ENCODE peak calls at places on chromosomes 3 and 15, in four cellular contexts. One of them, this sample, is unnamed.

GRCh38 chr15:74173545-74174215 is at the start of gene ISLR:
- DNase-seq in H1: no peak
- DNase-seq in HepG2: no peak
- DNase-seq in GM12878: no peak
- DNase-seq in this sample: no peak

GRCh38 chr3:42513521-42513920 is 11.1 kb downstream of the VIPR1 start:
- DNase-seq in H1: no peak
- DNase-seq in HepG2: no peak
- DNase-seq in GM12878: no peak
- DNase-seq in this sample: no peak

GRCh38 chr3:114418724-114419543 is 125.1 kb downstream of the TIGIT start:
- DNase-seq in H1: no peak
- DNase-seq in HepG2: peak
- DNase-seq in GM12878: no peak
- DNase-seq in this sample: peak

GRCh38 chr15:26433818-26434217 is 339.0 kb downstream of the GABRB3 start:
- DNase-seq in H1: no peak
- DNase-seq in HepG2: no peak
- DNase-seq in GM12878: no peak
- DNase-seq in this sample: no peak

GRCh38 chr15:61796056-61796455 is 264.2 kb downstream of the VPS13C start:
- DNase-seq in H1: no peak
- DNase-seq in HepG2: no peak
- DNase-seq in GM12878: no peak
- DNase-seq in this sample: no peak

GRCh38 chr3:45054196-45054857 is 28.2 kb downstream of the CLEC3B start:
- DNase-seq in H1: no peak
- DNase-seq in HepG2: no peak
- DNase-seq in GM12878: no peak
- DNase-seq in this sample: no peak

GRCh38 chr3:139310474-139310933 is 33.3 kb upstream of the MRPS22 start:
- DNase-seq in H1: no peak
- DNase-seq in HepG2: no peak
- DNase-seq in GM12878: no peak
- DNase-seq in this sample: no peak

GRCh38 chr3:185778069-185778468 is 46.8 kb downstream of the IGF2BP2 start:
- DNase-seq in H1: no peak
- DNase-seq in HepG2: no peak
- DNase-seq in GM12878: no peak
- DNase-seq in this sample: no peak

GRCh38 chr3:170589113-170589512 is 3.2 kb upstream of the SLC7A14 start:
- DNase-seq in H1: no peak
- DNase-seq in HepG2: no peak
- DNase-seq in GM12878: no peak
- DNase-seq in this sample: no peak

GRCh38 chr15:85725564-85725963 is 69.2 kb downstream of the KLHL25 start:
- DNase-seq in H1: no peak
- DNase-seq in HepG2: no peak
- DNase-seq in GM12878: no peak
- DNase-seq in this sample: no peak

GRCh38 chr3:4827767-4828166 is 151.5 kb upstream of the BHLHE40 start:
- DNase-seq in H1: no peak
- DNase-seq in HepG2: no peak
- DNase-seq in GM12878: no peak
- DNase-seq in this sample: no peak

GRCh38 chr3:131053021-131053420 is 26.3 kb downstream of the NEK11 start:
- DNase-seq in H1: no peak
- DNase-seq in HepG2: no peak
- DNase-seq in GM12878: no peak
- DNase-seq in this sample: no peak

GRCh38 chr15:99085413-99086326 is 19.2 kb upstream of the SYNM start:
- DNase-seq in H1: no peak
- DNase-seq in HepG2: no peak
- DNase-seq in GM12878: no peak
- DNase-seq in this sample: no peak

GRCh38 chr3:69410301-69410700 is 24.4 kb upstream of the FRMD4B start:
- DNase-seq in H1: no peak
- DNase-seq in HepG2: peak
- DNase-seq in GM12878: peak
- DNase-seq in this sample: peak

GRCh38 chr15:78767331-78767951 is 43.8 kb downstream of the ADAMTS7 start:
- DNase-seq in H1: no peak
- DNase-seq in HepG2: no peak
- DNase-seq in GM12878: no peak
- DNase-seq in this sample: no peak

GRCh38 chr3:176505878-176506621 is 691.2 kb downstream of the TBL1XR1 start:
- DNase-seq in H1: peak
- DNase-seq in HepG2: no peak
- DNase-seq in GM12878: no peak
- DNase-seq in this sample: peak

GRCh38 chr3:3798641-3799113 is 554 bp upstream of the LRRN1 start:
- DNase-seq in H1: peak
- DNase-seq in HepG2: no peak
- DNase-seq in GM12878: no peak
- DNase-seq in this sample: peak

GRCh38 chr3:53630547-53630946 is 136.1 kb downstream of the CACNA1D start:
- DNase-seq in H1: no peak
- DNase-seq in HepG2: peak
- DNase-seq in GM12878: no peak
- DNase-seq in this sample: no peak

GRCh38 chr3:184248454-184249411 is at the start of gene ALG3:
- DNase-seq in H1: no peak
- DNase-seq in HepG2: peak
- DNase-seq in GM12878: peak
- DNase-seq in this sample: peak

GRCh38 chr3:197499427-197499826 is 56.3 kb downstream of the BDH1 start:
- DNase-seq in H1: no peak
- DNase-seq in HepG2: peak
- DNase-seq in GM12878: no peak
- DNase-seq in this sample: no peak

GRCh38 chr15:63978511-63979226 is 67.6 kb downstream of the DAPK2 start:
- DNase-seq in H1: no peak
- DNase-seq in HepG2: no peak
- DNase-seq in GM12878: no peak
- DNase-seq in this sample: no peak

GRCh38 chr3:119600732-119601131 is 3.0 kb downstream of the PLA1A start:
- DNase-seq in H1: no peak
- DNase-seq in HepG2: no peak
- DNase-seq in GM12878: peak
- DNase-seq in this sample: no peak

GRCh38 chr3:32531010-32531647 is 28.5 kb upstream of the CMTM6 start:
- DNase-seq in H1: no peak
- DNase-seq in HepG2: no peak
- DNase-seq in GM12878: no peak
- DNase-seq in this sample: no peak

GRCh38 chr15:63896336-63897115 is 62.8 kb upstream of the HERC1 start:
- DNase-seq in H1: no peak
- DNase-seq in HepG2: peak
- DNase-seq in GM12878: peak
- DNase-seq in this sample: no peak

GRCh38 chr3:179949428-179949827 is 87.3 kb downstream of the PEX5L start:
- DNase-seq in H1: no peak
- DNase-seq in HepG2: no peak
- DNase-seq in GM12878: no peak
- DNase-seq in this sample: no peak

GRCh38 chr15:35289029-35289617 is 204.0 kb upstream of the NANOGP8 start:
- DNase-seq in H1: no peak
- DNase-seq in HepG2: peak
- DNase-seq in GM12878: no peak
- DNase-seq in this sample: peak

GRCh38 chr15:67048281-67049279 is 16.8 kb upstream of the SMAD3 start:
- DNase-seq in H1: no peak
- DNase-seq in HepG2: peak
- DNase-seq in GM12878: no peak
- DNase-seq in this sample: no peak

GRCh38 chr3:152293607-152294006 is 24.9 kb downstream of the MBNL1 start:
- DNase-seq in H1: no peak
- DNase-seq in HepG2: no peak
- DNase-seq in GM12878: no peak
- DNase-seq in this sample: no peak

GRCh38 chr3:24680214-24680967 is 185.7 kb upstream of the THRB start:
- DNase-seq in H1: no peak
- DNase-seq in HepG2: peak
- DNase-seq in GM12878: no peak
- DNase-seq in this sample: no peak

GRCh38 chr3:71581981-71582611 is 1.4 kb downstream of the FOXP1 start:
- DNase-seq in H1: no peak
- DNase-seq in HepG2: peak
- DNase-seq in GM12878: no peak
- DNase-seq in this sample: peak

GRCh38 chr3:189586941-189587687 is 44.1 kb upstream of the TP63 start:
- DNase-seq in H1: no peak
- DNase-seq in HepG2: no peak
- DNase-seq in GM12878: peak
- DNase-seq in this sample: no peak

GRCh38 chr3:189580190-189580589 is 51.0 kb upstream of the TP63 start:
- DNase-seq in H1: no peak
- DNase-seq in HepG2: no peak
- DNase-seq in GM12878: no peak
- DNase-seq in this sample: no peak

GRCh38 chr3:189588818-189589569 is 42.2 kb upstream of the TP63 start:
- DNase-seq in H1: no peak
- DNase-seq in HepG2: no peak
- DNase-seq in GM12878: no peak
- DNase-seq in this sample: no peak

GRCh38 chr3:189588061-189588817 is 43.0 kb upstream of the TP63 start:
- DNase-seq in H1: no peak
- DNase-seq in HepG2: no peak
- DNase-seq in GM12878: no peak
- DNase-seq in this sample: no peak

GRCh38 chr3:189584609-189585008 is 46.6 kb upstream of the TP63 start:
- DNase-seq in H1: no peak
- DNase-seq in HepG2: no peak
- DNase-seq in GM12878: no peak
- DNase-seq in this sample: no peak
- TF ChIP-seq SUZ12 in H1: no peak
- TF ChIP-seq SUZ12 in HepG2: no peak
- TF ChIP-seq SUZ12 in GM12878: no peak
- TF ChIP-seq SUZ12 in this sample: no peak

DNA sequence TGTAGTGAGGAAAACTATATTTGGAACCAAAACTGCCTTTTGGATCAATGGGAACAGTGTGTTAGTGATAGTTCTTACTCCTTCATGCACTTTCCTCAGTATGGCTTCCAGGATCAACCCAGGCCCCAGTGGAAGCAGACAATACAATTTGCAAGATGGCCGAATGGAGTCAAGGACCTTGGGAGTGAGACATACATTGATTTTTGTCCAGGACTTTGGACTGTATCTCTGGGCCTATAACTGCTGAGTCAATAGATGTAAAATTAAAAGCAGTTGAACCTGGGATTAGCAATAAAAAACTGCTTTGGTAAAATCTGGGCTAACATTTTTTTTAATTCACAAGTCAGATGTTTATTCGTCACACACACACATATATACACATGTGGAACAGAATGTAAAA is 1.8 kb downstream of the ARRDC4 start:
- DNase-seq in H1: no peak
- DNase-seq in HepG2: peak
- DNase-seq in GM12878: no peak
- DNase-seq in this sample: no peak
- H3K4me3 ChIP-seq in H1: no peak
- H3K4me3 ChIP-seq in HepG2: peak
- H3K4me3 ChIP-seq in GM12878: no peak
- H3K4me3 ChIP-seq in this sample: no peak

GRCh38 chr3:188435266-188435665 is 281.3 kb downstream of the LPP start:
- DNase-seq in H1: no peak
- DNase-seq in HepG2: no peak
- DNase-seq in GM12878: no peak
- DNase-seq in this sample: no peak

GRCh38 chr3:188440563-188440962 is 286.6 kb downstream of the LPP start:
- DNase-seq in H1: no peak
- DNase-seq in HepG2: peak
- DNase-seq in GM12878: no peak
- DNase-seq in this sample: no peak

GRCh38 chr3:188442430-188442829 is 288.5 kb downstream of the LPP start:
- DNase-seq in H1: no peak
- DNase-seq in HepG2: no peak
- DNase-seq in GM12878: no peak
- DNase-seq in this sample: no peak

GRCh38 chr3:188437921-188438320 is 284.0 kb downstream of the LPP start:
- DNase-seq in H1: no peak
- DNase-seq in HepG2: no peak
- DNase-seq in GM12878: no peak
- DNase-seq in this sample: no peak

DNA sequence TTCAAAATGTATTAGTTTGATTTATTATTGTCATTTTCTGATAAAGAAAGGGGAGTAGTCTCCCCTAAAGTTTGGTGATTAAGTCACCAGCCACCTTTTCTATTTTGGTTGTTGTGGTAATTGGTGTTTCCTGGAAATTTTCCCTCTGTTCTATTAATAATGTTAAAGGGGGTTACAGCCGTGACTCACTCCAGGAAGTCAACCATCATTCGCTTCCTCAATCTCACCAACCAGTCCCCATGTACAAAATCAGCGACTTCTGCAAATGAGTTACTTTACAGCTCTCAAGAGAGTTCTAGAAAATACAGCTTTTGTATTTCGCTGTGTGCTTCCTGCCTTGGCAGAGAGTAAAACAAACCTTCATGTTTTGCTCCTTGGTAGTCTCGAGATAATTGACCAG is 285.1 kb downstream of the LPP start:
- DNase-seq in H1: no peak
- DNase-seq in HepG2: no peak
- DNase-seq in GM12878: no peak
- DNase-seq in this sample: no peak
- TF ChIP-seq YY1 in H1: no peak
- TF ChIP-seq YY1 in HepG2: no peak
- TF ChIP-seq YY1 in GM12878: no peak
- TF ChIP-seq YY1 in this sample: no peak

DNA sequence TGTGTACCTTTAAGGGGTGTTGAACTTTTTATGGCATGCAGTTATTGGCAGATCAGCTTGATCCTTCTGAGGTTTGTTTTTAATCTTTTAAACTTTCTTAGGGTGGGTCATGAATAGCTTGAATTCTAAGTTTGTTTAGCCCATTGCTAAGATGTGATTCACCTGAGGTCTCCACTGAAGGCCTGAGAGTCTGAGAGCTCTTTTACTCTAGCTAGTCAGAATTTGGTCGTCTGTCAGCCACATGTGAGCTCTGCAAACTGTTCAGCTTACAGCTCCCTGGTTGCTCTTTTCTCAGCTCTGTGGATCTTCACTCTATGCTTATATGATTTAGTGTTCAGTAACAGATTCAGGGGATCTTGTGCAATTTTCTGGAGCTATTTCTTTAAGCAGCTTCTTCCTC is 161.3 kb downstream of the ABHD5 start:
- DNase-seq in H1: no peak
- DNase-seq in HepG2: no peak
- DNase-seq in GM12878: no peak
- DNase-seq in this sample: no peak
- TF ChIP-seq SUZ12 in H1: no peak
- TF ChIP-seq SUZ12 in HepG2: no peak
- TF ChIP-seq SUZ12 in GM12878: no peak
- TF ChIP-seq SUZ12 in this sample: no peak